ENCODE peak calls at places on chromosomes 11 and 22, in nine cellular contexts. One of them, this sample, is unnamed.
A peak's percentile ranks its signal among the peaks of the same experiment; 100 is the strongest.

GRCh38 chr11:74749965-74750296 is 1.3 kb downstream of the RNF169 start:
- DNase-seq in MCF 10A: no peak
- DNase-seq in PC-3: peak; percentile 14
- DNase-seq in T-cell: no peak
- DNase-seq in HFFc6: no peak
- DNase-seq in choroid plexus epithelial cell: no peak
- DNase-seq in body of pancreas: no peak
- DNase-seq in NCI-H748 treated with DMSO at 0.1 percent for 48 hours: no peak
- DNase-seq in stimulated activated CD4-positive, alpha-beta T cell treated with anti-CD3 and anti-CD28 coated beads, Interleukin-4, amount 100 ng/mL, for 24 hours: no peak
- DNase-seq in this sample: no peak

GRCh38 chr11:93073026-93073425 is 103.6 kb downstream of the MTNR1B start:
- DNase-seq in MCF 10A: no peak
- DNase-seq in PC-3: peak; percentile 10
- DNase-seq in T-cell: no peak
- DNase-seq in HFFc6: no peak
- DNase-seq in choroid plexus epithelial cell: no peak
- DNase-seq in body of pancreas: no peak
- DNase-seq in NCI-H748 treated with DMSO at 0.1 percent for 48 hours: no peak
- DNase-seq in stimulated activated CD4-positive, alpha-beta T cell treated with anti-CD3 and anti-CD28 coated beads, Interleukin-4, amount 100 ng/mL, for 24 hours: no peak
- DNase-seq in this sample: no peak

GRCh38 chr11:67440229-67441081 is 2.8 kb downstream of the CORO1B start:
- DNase-seq in MCF 10A: no peak
- DNase-seq in PC-3: no peak
- DNase-seq in T-cell: no peak
- DNase-seq in HFFc6: no peak
- DNase-seq in choroid plexus epithelial cell: no peak
- DNase-seq in body of pancreas: no peak
- DNase-seq in NCI-H748 treated with DMSO at 0.1 percent for 48 hours: no peak
- DNase-seq in stimulated activated CD4-positive, alpha-beta T cell treated with anti-CD3 and anti-CD28 coated beads, Interleukin-4, amount 100 ng/mL, for 24 hours: no peak
- DNase-seq in this sample: peak; percentile 47

GRCh38 chr11:113974741-113975470 is at the start of gene HTR3A:
- DNase-seq in MCF 10A: peak; percentile 75
- DNase-seq in PC-3: peak; percentile 52
- DNase-seq in T-cell: no peak
- DNase-seq in HFFc6: no peak
- DNase-seq in choroid plexus epithelial cell: peak; percentile 36
- DNase-seq in body of pancreas: peak; percentile 96
- DNase-seq in NCI-H748 treated with DMSO at 0.1 percent for 48 hours: peak; percentile 74
- DNase-seq in stimulated activated CD4-positive, alpha-beta T cell treated with anti-CD3 and anti-CD28 coated beads, Interleukin-4, amount 100 ng/mL, for 24 hours: no peak
- DNase-seq in this sample: no peak

GRCh38 chr11:126061707-126062678 is 673 bp downstream of the CDON start:
- DNase-seq in MCF 10A: peak; percentile 61
- DNase-seq in PC-3: peak; percentile 79
- DNase-seq in T-cell: no peak
- DNase-seq in HFFc6: no peak
- DNase-seq in choroid plexus epithelial cell: peak; percentile 28
- DNase-seq in body of pancreas: peak; percentile 39
- DNase-seq in NCI-H748 treated with DMSO at 0.1 percent for 48 hours: peak; percentile 39
- DNase-seq in stimulated activated CD4-positive, alpha-beta T cell treated with anti-CD3 and anti-CD28 coated beads, Interleukin-4, amount 100 ng/mL, for 24 hours: peak; percentile 24
- DNase-seq in this sample: peak; percentile 34

GRCh38 chr22:36797988-36798670 is 18.7 kb downstream of the PVALB start:
- DNase-seq in MCF 10A: no peak
- DNase-seq in PC-3: no peak
- DNase-seq in T-cell: no peak
- DNase-seq in HFFc6: no peak
- DNase-seq in choroid plexus epithelial cell: no peak
- DNase-seq in body of pancreas: no peak
- DNase-seq in NCI-H748 treated with DMSO at 0.1 percent for 48 hours: no peak
- DNase-seq in stimulated activated CD4-positive, alpha-beta T cell treated with anti-CD3 and anti-CD28 coated beads, Interleukin-4, amount 100 ng/mL, for 24 hours: no peak
- DNase-seq in this sample: no peak

GRCh38 chr11:88307749-88308425 is 29.6 kb downstream of the CTSC start:
- DNase-seq in MCF 10A: no peak
- DNase-seq in PC-3: no peak
- DNase-seq in T-cell: no peak
- DNase-seq in HFFc6: no peak
- DNase-seq in choroid plexus epithelial cell: no peak
- DNase-seq in body of pancreas: no peak
- DNase-seq in NCI-H748 treated with DMSO at 0.1 percent for 48 hours: no peak
- DNase-seq in stimulated activated CD4-positive, alpha-beta T cell treated with anti-CD3 and anti-CD28 coated beads, Interleukin-4, amount 100 ng/mL, for 24 hours: no peak
- DNase-seq in this sample: no peak

GRCh38 chr22:45207533-45207932 is 33.2 kb downstream of the KIAA0930 start:
- DNase-seq in MCF 10A: no peak
- DNase-seq in PC-3: no peak
- DNase-seq in T-cell: no peak
- DNase-seq in HFFc6: no peak
- DNase-seq in choroid plexus epithelial cell: no peak
- DNase-seq in body of pancreas: no peak
- DNase-seq in NCI-H748 treated with DMSO at 0.1 percent for 48 hours: no peak
- DNase-seq in stimulated activated CD4-positive, alpha-beta T cell treated with anti-CD3 and anti-CD28 coated beads, Interleukin-4, amount 100 ng/mL, for 24 hours: no peak
- DNase-seq in this sample: no peak

GRCh38 chr11:74417379-74417804 is 19.2 kb upstream of the PGM2L1 start:
- DNase-seq in MCF 10A: no peak
- DNase-seq in PC-3: peak; percentile 97
- DNase-seq in T-cell: no peak
- DNase-seq in HFFc6: peak; percentile 37
- DNase-seq in choroid plexus epithelial cell: peak; percentile 41
- DNase-seq in body of pancreas: peak; percentile 20
- DNase-seq in NCI-H748 treated with DMSO at 0.1 percent for 48 hours: peak; percentile 24
- DNase-seq in stimulated activated CD4-positive, alpha-beta T cell treated with anti-CD3 and anti-CD28 coated beads, Interleukin-4, amount 100 ng/mL, for 24 hours: no peak
- DNase-seq in this sample: no peak

This sample was measured in activated CD4-positive, alpha-beta memory T cell treated with anti-CD3 and anti-CD28 coated beads, Interleukin-2, amount 10 ng/mL, durations not matched to agents 7 days and 5 days.